ENCODE peak calls at places on chromosomes 1 and 21, in ten cellular contexts. J is activated CD4-positive, alpha-beta T cell treated with anti-CD3 and anti-CD28 coated beads for 36 hours; X is GM12878; P is effector memory CD8-positive, alpha-beta T cell; D is SK-N-SH treated with all-trans-retinoic acid at 6 μM for 48 hours; R is A549; O is GM23338; K is central memory CD8-positive, alpha-beta T cell; F is T-helper 17 cell; L is upper lobe of left lung. U is an unnamed sample.
A peak's percentile ranks its signal among the peaks of the same experiment; 100 is the strongest.

GRCh38 chr1:213292653-213293052 is 241.6 kb downstream of the RPS6KC1 start:
- ATAC-seq in F (no peak), O (peak; percentile 58), R (no peak), P (no peak), L (no peak), X (no peak), J (no peak), K (no peak), D (no peak), U (no peak)

GRCh38 chr1:39086386-39087108 is 60.4 kb downstream of the NDUFS5 start:
- ATAC-seq in X (peak; percentile 28), K (no peak), J (no peak), F (no peak), P (no peak), R (no peak), O (no peak), D (no peak), L (no peak), U (no peak)

GRCh38 chr1:116122955-116123757 is 12.0 kb downstream of the MAB21L3 start:
- ATAC-seq in K (no peak), D (peak; percentile 67), P (no peak), J (no peak), X (no peak), O (no peak), R (peak; percentile 89), L (peak; percentile 83), F (no peak), U (no peak)

GRCh38 chr1:184875218-184875617 is 99.1 kb downstream of the NIBAN1 start:
- ATAC-seq in R (no peak), O (no peak), K (no peak), X (no peak), P (no peak), J (no peak), D (no peak), L (no peak), F (no peak), U (no peak)

GRCh38 chr1:29579821-29580425 is 343.6 kb downstream of the PTPRU start:
- ATAC-seq in J (no peak), K (no peak), P (no peak), O (no peak), L (no peak), R (no peak), F (no peak), D (no peak), X (no peak), U (no peak)

GRCh38 chr1:210053126-210053525 is 115.1 kb downstream of the SYT14 start:
- ATAC-seq in O (no peak), L (no peak), F (no peak), D (no peak), J (no peak), P (no peak), K (no peak), X (no peak), R (no peak), U (no peak)

GRCh38 chr1:9603766-9604753 is 15.3 kb downstream of the TMEM201 start:
- ATAC-seq in D (peak; percentile 40), F (no peak), R (no peak), K (no peak), O (no peak), J (no peak), X (no peak), P (no peak), L (no peak), U (no peak)

GRCh38 chr1:216223521-216223920 is 199.7 kb downstream of the USH2A start:
- ATAC-seq in L (no peak), J (no peak), P (no peak), X (no peak), R (no peak), F (no peak), D (no peak), K (no peak), O (no peak), U (no peak)

GRCh38 chr1:78760858-78761257 is 111.2 kb downstream of the IFI44 start:
- ATAC-seq in J (no peak), R (no peak), F (no peak), D (no peak), O (no peak), K (no peak), X (no peak), P (no peak), L (no peak), U (no peak)

GRCh38 chr21:30083120-30083945 is 83.3 kb downstream of the CLDN17 start:
- ATAC-seq in K (no peak), X (no peak), P (no peak), J (no peak), R (no peak), O (peak; percentile 95), L (no peak), D (no peak), F (no peak), U (no peak)

GRCh38 chr1:36327421-36328087 is 4.1 kb upstream of the EVA1B start:
- ATAC-seq in F (no peak), R (no peak), K (no peak), P (no peak), O (no peak), J (no peak), X (no peak), L (no peak), D (no peak), U (peak; percentile 31)

GRCh38 chr1:51241119-51241518 is 5.0 kb downstream of the RNF11 start:
- ATAC-seq in F (no peak), L (no peak), K (no peak), D (no peak), X (peak; percentile 9), P (no peak), R (no peak), J (no peak), O (no peak), U (no peak)

GRCh38 chr1:17335821-17336718 is 28.1 kb downstream of the PADI4 start:
- ATAC-seq in P (no peak), K (no peak), O (peak; percentile 98), X (peak; percentile 85), L (peak; percentile 41), F (no peak), R (peak; percentile 97), D (peak; percentile 96), J (peak; percentile 55), U (no peak)

GRCh38 chr1:12609469-12610003 is 8.5 kb downstream of the DHRS3 start:
- ATAC-seq in L (no peak), X (no peak), J (no peak), R (peak; percentile 37), P (no peak), O (no peak), F (no peak), K (no peak), D (no peak), U (no peak)

GRCh38 chr1:30277415-30277814 is 446.0 kb downstream of the MATN1 start:
- ATAC-seq in F (no peak), R (no peak), X (no peak), K (no peak), J (no peak), P (no peak), D (no peak), O (no peak), L (no peak), U (no peak)

GRCh38 chr1:11721301-11721700 is 14.6 kb upstream of the AGTRAP start:
- ATAC-seq in P (no peak), D (no peak), F (no peak), K (no peak), X (no peak), R (no peak), J (no peak), L (no peak), O (no peak), U (no peak)

GRCh38 chr1:37655274-37655673 is 20.6 kb upstream of the RSPO1 start:
- ATAC-seq in R (peak; percentile 48), L (no peak), J (no peak), P (no peak), O (peak; percentile 73), F (no peak), X (no peak), K (no peak), D (peak; percentile 22), U (no peak)

GRCh38 chr1:54266195-54266594 is 66.2 kb downstream of the MRPL37 start:
- ATAC-seq in F (no peak), P (no peak), X (no peak), K (no peak), O (no peak), J (no peak), R (no peak), L (no peak), D (no peak), U (no peak)

GRCh38 chr1:234107416-234108021 is 203.0 kb downstream of the SLC35F3 start:
- ATAC-seq in P (no peak), O (no peak), F (no peak), K (no peak), D (no peak), X (no peak), J (no peak), R (peak; percentile 56), L (no peak), U (no peak)

GRCh38 chr1:84985365-84985764 is 11.5 kb downstream of the MCOLN2 start:
- ATAC-seq in P (no peak), O (no peak), K (no peak), X (peak; percentile 25), F (no peak), L (no peak), J (no peak), R (no peak), D (no peak), U (no peak)

GRCh38 chr1:153389978-153390879 is 644 bp downstream of the S100A8 start:
- ATAC-seq in D (no peak), J (no peak), K (no peak), X (no peak), O (no peak), L (no peak), P (no peak), F (no peak), R (no peak), U (no peak)

GRCh38 chr21:32278068-32278467 is 781 bp downstream of the MIS18A start:
- ATAC-seq in L (no peak), F (no peak), P (no peak), R (peak; percentile 64), K (no peak), D (peak; percentile 69), J (no peak), X (peak; percentile 52), O (peak; percentile 37), U (no peak)

GRCh38 chr1:55814967-55815366 is 599.8 kb upstream of the USP24 start:
- ATAC-seq in F (no peak), L (no peak), R (no peak), O (no peak), X (no peak), D (no peak), J (no peak), P (no peak), K (no peak), U (no peak)

GRCh38 chr1:13759072-13759471 is 59.1 kb downstream of the PRDM2 start:
- ATAC-seq in P (peak; percentile 39), O (no peak), R (no peak), D (no peak), L (peak; percentile 62), F (peak; percentile 37), J (no peak), X (no peak), K (peak; percentile 30), U (no peak)

GRCh38 chr1:220213381-220213983 is 58.8 kb downstream of the RAB3GAP2 start:
- ATAC-seq in L (no peak), K (no peak), J (no peak), P (no peak), X (no peak), R (no peak), D (no peak), O (no peak), F (no peak), U (no peak)

GRCh38 chr1:152426731-152427130 is 12.7 kb upstream of the CRNN start:
- ATAC-seq in L (no peak), O (no peak), R (no peak), P (no peak), J (no peak), X (no peak), D (no peak), F (no peak), K (no peak), U (no peak)

GRCh38 chr1:221439734-221440436 is 302.0 kb downstream of the DUSP10 start:
- ATAC-seq in O (no peak), J (peak; percentile 74), X (peak; percentile 76), K (peak; percentile 75), L (no peak), F (peak; percentile 84), R (peak; percentile 84), P (peak; percentile 79), D (peak; percentile 80), U (peak; percentile 85)

GRCh38 chr1:147676306-147677085 is 6.2 kb upstream of the ACP6 start:
- ATAC-seq in K (no peak), P (no peak), L (no peak), F (no peak), O (no peak), X (no peak), J (no peak), R (peak; percentile 85), D (peak; percentile 66), U (no peak)